ENCODE peak calls at places on chromosomes 13 and 19, in four cellular contexts. S, M, C and K are unnamed samples.

GRCh38 chr13:33723365-33723764 is 94.6 kb upstream of the RFC3 start:
- ATAC-seq in S (peak; percentile 55), M (no peak), C (no peak), K (peak; percentile 41)

GRCh38 chr13:34246511-34246910 is 428.6 kb downstream of the RFC3 start:
- ATAC-seq in S (no peak), C (no peak), M (peak; percentile 49), K (no peak)

GRCh38 chr19:57320180-57321084 is at the start of gene ZNF543:
- ATAC-seq in C (peak; percentile 100), M (peak; percentile 99), S (peak; percentile 100), K (peak; percentile 100)

GRCh38 chr19:55703790-55704215 is 28.8 kb downstream of the EPN1 start:
- ATAC-seq in S (peak; percentile 91), M (peak; percentile 92), C (peak; percentile 65), K (peak; percentile 55)

GRCh38 chr19:23557381-23557780 is 129.6 kb downstream of the ZNF675 start:
- ATAC-seq in C (no peak), M (no peak), S (no peak), K (no peak)

GRCh38 chr19:43814663-43815352 is 12.3 kb upstream of the ZNF283 start:
- ATAC-seq in S (no peak), M (no peak), C (no peak), K (no peak)

GRCh38 chr13:73072501-73072900 is 13.7 kb downstream of the KLF5 start:
- ATAC-seq in S (peak; percentile 16), M (no peak), C (no peak), K (no peak)

GRCh38 chr13:80654638-80655249 is 313.8 kb upstream of the SPRY2 start:
- ATAC-seq in M (no peak), C (peak; percentile 48), S (peak; percentile 83), K (no peak)

GRCh38 chr13:27578121-27579030 is 42.0 kb downstream of the LNX2 start:
- ATAC-seq in S (no peak), M (no peak), C (peak; percentile 28), K (no peak)

GRCh38 chr13:109565877-109566276 is 220.5 kb downstream of the IRS2 start:
- ATAC-seq in C (no peak), S (no peak), M (no peak), K (no peak)

GRCh38 chr19:7561229-7561806 is 25.8 kb downstream of the PNPLA6 start:
- ATAC-seq in M (no peak), S (no peak), C (no peak), K (no peak)

GRCh38 chr19:43395561-43395960 is 19.1 kb upstream of the TEX101 start:
- ATAC-seq in C (no peak), M (no peak), S (no peak), K (no peak)

GRCh38 chr19:8569066-8569761 is 8.0 kb downstream of the MYO1F start:
- ATAC-seq in M (peak; percentile 84), C (peak; percentile 75), S (peak; percentile 68), K (peak; percentile 55)

GRCh38 chr19:47157455-47158321 is 27.1 kb downstream of the SAE1 start:
- ATAC-seq in C (peak; percentile 79), S (peak; percentile 53), M (peak; percentile 38), K (peak; percentile 70)

GRCh38 chr13:30487075-30487470 is 21.3 kb upstream of the HMGB1 start:
- ATAC-seq in S (peak; percentile 49), M (no peak), C (no peak), K (no peak)

GRCh38 chr13:35549481-35549880 is 73.0 kb upstream of the MAB21L1 start:
- ATAC-seq in S (peak; percentile 40), C (peak; percentile 53), M (no peak), K (no peak)

GRCh38 chr19:778910-779653 is 18.2 kb upstream of the PTBP1 start:
- ATAC-seq in S (peak; percentile 44), C (peak; percentile 54), M (no peak), K (peak; percentile 79)

GRCh38 chr19:14089662-14090508 is 666 bp downstream of the SAMD1 start:
- ATAC-seq in S (peak; percentile 8), M (peak; percentile 18), C (no peak), K (peak; percentile 2)

GRCh38 chr19:14088634-14089411 is 1.7 kb downstream of the SAMD1 start:
- ATAC-seq in S (no peak), M (no peak), C (no peak), K (no peak)

GRCh38 chr19:14090509-14091085 is at the start of gene SAMD1:
- ATAC-seq in C (peak; percentile 74), S (peak; percentile 68), M (peak; percentile 61), K (peak; percentile 82)

GRCh38 chr19:14091086-14091884 is 734 bp upstream of the SAMD1 start:
- ATAC-seq in C (peak; percentile 80), M (peak; percentile 84), S (peak; percentile 87), K (peak; percentile 90)

DNA sequence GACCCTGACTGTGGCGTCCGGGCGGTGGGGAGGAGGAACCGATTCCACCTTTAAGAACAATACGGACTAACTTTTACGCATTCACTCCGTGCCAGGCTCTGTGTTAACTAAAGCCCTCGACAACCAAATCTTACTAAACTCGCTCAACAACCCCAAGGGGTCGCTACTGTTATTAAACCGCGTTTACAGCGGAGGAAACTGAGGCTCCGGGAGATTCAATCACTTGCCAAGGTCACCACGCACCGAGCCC is 1.2 kb downstream of the SAMD1 start:
- ATAC-seq in C (no peak), S (no peak), M (no peak), K (no peak)
- TF ChIP-seq CTCF in C (no peak), S (no peak), M (peak; percentile 19), K (no peak)

DNA sequence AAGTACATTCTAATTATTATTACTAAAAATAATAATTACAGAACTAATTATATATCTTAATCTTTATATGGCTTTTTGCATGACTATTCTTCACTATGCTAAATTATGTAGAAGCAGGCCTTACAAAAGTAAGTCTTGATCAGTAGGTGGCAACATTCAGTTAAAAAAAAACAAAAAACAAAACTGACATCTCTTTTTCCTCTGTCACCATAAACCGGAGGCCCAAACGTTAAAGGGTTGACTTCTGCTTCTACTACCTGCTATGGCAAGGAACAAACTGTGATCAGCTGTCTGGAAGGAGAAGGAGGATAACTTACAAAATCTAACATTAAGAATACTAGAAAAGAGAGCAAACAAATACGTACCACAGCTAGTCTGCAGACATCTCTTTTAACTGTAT is 1525.6 kb downstream of the SLITRK1 start:
- ATAC-seq in C (no peak), S (no peak), M (no peak), K (no peak)
- TF ChIP-seq CTCF in C (no peak), S (no peak), M (no peak), K (no peak)

GRCh38 chr19:53988981-53989380 is 2.5 kb upstream of the CACNG6 start:
- ATAC-seq in M (no peak), C (no peak), S (no peak), K (no peak)
- TF ChIP-seq CTCF in M (no peak), C (no peak), S (no peak), K (no peak)

GRCh38 chr13:77519808-77520207 is 15.7 kb upstream of the SCEL start:
- ATAC-seq in M (no peak), S (no peak), C (no peak), K (no peak)

GRCh38 chr13:77522444-77522843 is 13.1 kb upstream of the SCEL start:
- ATAC-seq in C (no peak), S (no peak), M (no peak), K (no peak)

GRCh38 chr13:77523386-77523785 is 12.1 kb upstream of the SCEL start:
- ATAC-seq in S (no peak), M (no peak), C (no peak), K (no peak)

GRCh38 chr13:77521194-77521593 is 14.3 kb upstream of the SCEL start:
- ATAC-seq in S (peak; percentile 20), M (peak; percentile 65), C (no peak), K (no peak)

GRCh38 chr13:77521595-77522367 is 13.7 kb upstream of the SCEL start:
- ATAC-seq in M (peak; percentile 68), S (peak; percentile 73), C (no peak), K (no peak)
- TF ChIP-seq CTCF in M (no peak), S (no peak), C (no peak), K (no peak)

GRCh38 chr13:89688908-89689307 is 1658.6 kb upstream of the MIR17HG start:
- ATAC-seq in M (no peak), C (peak; percentile 85), S (no peak), K (no peak)
- TF ChIP-seq CTCF in M (no peak), C (no peak), S (no peak), K (no peak)

DNA sequence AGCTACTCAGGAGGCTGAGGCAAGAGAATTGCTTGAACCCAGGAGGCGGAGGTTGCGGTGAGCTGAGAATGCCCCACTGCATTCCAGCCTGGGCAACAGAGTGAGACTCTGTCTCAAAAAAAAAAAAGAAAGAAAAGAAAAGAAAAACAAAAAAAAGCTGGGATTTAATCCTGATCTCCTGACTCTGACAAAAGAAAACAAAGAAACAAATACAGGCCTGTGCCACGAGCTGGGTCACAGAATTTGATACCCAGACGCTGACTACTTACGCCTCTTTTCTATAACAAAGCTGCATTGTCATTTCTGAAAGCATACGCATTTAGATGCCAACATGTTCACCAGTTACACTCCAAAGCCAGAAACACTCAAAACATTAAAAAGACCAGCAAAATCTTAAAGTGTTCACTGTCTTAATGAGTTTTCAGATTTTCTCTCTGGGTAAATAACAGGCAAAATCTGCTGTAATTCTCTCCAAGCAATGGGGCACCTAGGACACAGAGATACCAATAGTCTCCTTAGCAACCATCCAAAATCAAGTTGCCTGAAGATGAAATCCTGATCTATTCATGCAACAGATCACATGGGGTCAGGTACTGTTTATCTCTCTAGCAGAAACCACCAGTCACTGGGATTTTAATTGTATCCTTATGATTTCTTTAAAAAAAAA is 18.0 kb upstream of the GTF2F2 start:
- ATAC-seq in C (no peak), S (no peak), M (no peak), K (no peak)
- TF ChIP-seq CTCF in C (no peak), S (no peak), M (no peak), K (no peak)

GRCh38 chr13:21676611-21677021 is 5.7 kb downstream of the FGF9 start:
- ATAC-seq in C (peak; percentile 57), S (peak; percentile 13), M (no peak), K (no peak)
- TF ChIP-seq CTCF in C (no peak), S (no peak), M (peak; percentile 50), K (no peak)